ENCODE peak calls at places on chromosomes 1 and 21, in four cellular contexts. Z is activated naive CD8-positive, alpha-beta T cell treated with anti-CD3 and anti-CD28 coated beads, Interleukin-2, amount 10 ng/mL, durations not matched to agents 7 days and 5 days; L is activated CD4-positive, alpha-beta T cell treated with anti-CD3 and anti-CD28 coated beads for 36 hours; S is aorta. J is an unnamed sample.
A peak's percentile ranks its signal among the peaks of the same experiment; 100 is the strongest.

GRCh38 chr1:233061265-233061664 is 110.9 kb downstream of the NTPCR start:
- ATAC-seq in S (no peak), L (no peak), Z (no peak), J (no peak)

GRCh38 chr1:158646465-158646864 is 40.0 kb downstream of the SPTA1 start:
- ATAC-seq in Z (no peak), S (no peak), L (no peak), J (no peak)

GRCh38 chr21:43854773-43855633 is 10.0 kb upstream of the AGPAT3 start:
- ATAC-seq in S (no peak), L (peak; percentile 97), Z (peak; percentile 100), J (no peak)

GRCh38 chr1:205523891-205524793 is 19.7 kb downstream of the CDK18 start:
- ATAC-seq in L (peak; percentile 45), Z (peak; percentile 52), S (peak; percentile 71), J (peak; percentile 81)

GRCh38 chr1:11293856-11294255 is 20.9 kb downstream of the UBIAD1 start:
- ATAC-seq in Z (no peak), L (no peak), S (no peak), J (no peak)

GRCh38 chr1:212520299-212520698 is 87.6 kb downstream of the NENF start:
- ATAC-seq in L (no peak), S (no peak), Z (no peak), J (no peak)

GRCh38 chr1:193241132-193241827 is 54.9 kb upstream of the B3GALT2 start:
- ATAC-seq in Z (peak; percentile 63), L (no peak), S (no peak), J (no peak)

GRCh38 chr1:180151508-180151907 is 3.2 kb upstream of the QSOX1 start:
- ATAC-seq in L (no peak), S (no peak), Z (no peak), J (peak; percentile 10)

GRCh38 chr1:170723518-170723917 is 59.6 kb downstream of the PRRX1 start:
- ATAC-seq in L (no peak), Z (no peak), S (no peak), J (no peak)

GRCh38 chr21:42939581-42940413 is 14.4 kb upstream of the ERVH48-1 start:
- ATAC-seq in L (no peak), Z (no peak), S (peak; percentile 95), J (peak; percentile 98)

GRCh38 chr1:96703186-96703585 is 18.4 kb upstream of the PTBP2 start:
- ATAC-seq in L (peak; percentile 33), Z (no peak), S (no peak), J (no peak)

GRCh38 chr21:26147535-26147934 is 23.0 kb downstream of the APP start:
- ATAC-seq in Z (no peak), L (no peak), S (no peak), J (no peak)

GRCh38 chr1:1426961-1427934 is 6.2 kb upstream of the ANKRD65 start:
- ATAC-seq in Z (no peak), S (peak; percentile 11), L (peak; percentile 37), J (no peak)

GRCh38 chr1:112818990-112819689 is 104.0 kb upstream of the PPM1J start:
- ATAC-seq in S (no peak), Z (no peak), L (no peak), J (peak; percentile 49)

GRCh38 chr21:28636988-28637691 is 355.5 kb downstream of the LTN1 start:
- ATAC-seq in L (peak; percentile 88), S (no peak), Z (peak; percentile 47), J (peak; percentile 72)

GRCh38 chr21:44585892-44586291 is 5.5 kb upstream of the KRTAP10-5 start:
- ATAC-seq in L (no peak), Z (no peak), S (no peak), J (no peak)